ENCODE peak calls at places on chromosomes 5 and 9, in six cellular contexts. I is uterus; B is CD8-positive, alpha-beta memory T cell; X is CD4-positive, alpha-beta memory T cell; M is stomach; F is heart left ventricle. J is an unnamed sample.

GRCh38 chr9:122536138-122536537 is 9.0 kb upstream of the OR1N1 start:
- DNase-seq in I (no peak), B (no peak), X (no peak), M (no peak), F (no peak), J (no peak)

GRCh38 chr5:757931-758697 is 26.4 kb downstream of the ZDHHC11B start:
- DNase-seq in I (peak; percentile 21), B (no peak), X (peak; percentile 48), M (peak; percentile 37), F (peak; percentile 93), J (peak; percentile 36)

GRCh38 chr9:120877276-120878034 is 467 bp upstream of the PHF19 start:
- DNase-seq in I (peak; percentile 78), B (peak; percentile 57), X (peak; percentile 69), M (peak; percentile 57), F (peak; percentile 73), J (peak; percentile 44)

GRCh38 chr9:20447291-20447690 is 175.0 kb downstream of the MLLT3 start:
- DNase-seq in I (no peak), B (no peak), X (no peak), M (no peak), F (no peak), J (no peak)

GRCh38 chr5:132233811-132234683 is 6.4 kb upstream of the P4HA2 start:
- DNase-seq in I (peak; percentile 5), B (no peak), X (no peak), M (no peak), F (no peak), J (no peak)

GRCh38 chr9:113737414-113738271 is 138.5 kb upstream of the ZNF618 start:
- DNase-seq in I (peak; percentile 23), B (no peak), X (no peak), M (peak; percentile 63), F (no peak), J (no peak)

GRCh38 chr5:64838803-64839202 is 70.1 kb downstream of the CWC27 start:
- DNase-seq in I (no peak), B (no peak), X (no peak), M (no peak), F (no peak), J (no peak)

GRCh38 chr9:18689881-18690280 is 215.9 kb downstream of the ADAMTSL1 start:
- DNase-seq in I (no peak), B (no peak), X (no peak), M (no peak), F (no peak), J (no peak)

DNA sequence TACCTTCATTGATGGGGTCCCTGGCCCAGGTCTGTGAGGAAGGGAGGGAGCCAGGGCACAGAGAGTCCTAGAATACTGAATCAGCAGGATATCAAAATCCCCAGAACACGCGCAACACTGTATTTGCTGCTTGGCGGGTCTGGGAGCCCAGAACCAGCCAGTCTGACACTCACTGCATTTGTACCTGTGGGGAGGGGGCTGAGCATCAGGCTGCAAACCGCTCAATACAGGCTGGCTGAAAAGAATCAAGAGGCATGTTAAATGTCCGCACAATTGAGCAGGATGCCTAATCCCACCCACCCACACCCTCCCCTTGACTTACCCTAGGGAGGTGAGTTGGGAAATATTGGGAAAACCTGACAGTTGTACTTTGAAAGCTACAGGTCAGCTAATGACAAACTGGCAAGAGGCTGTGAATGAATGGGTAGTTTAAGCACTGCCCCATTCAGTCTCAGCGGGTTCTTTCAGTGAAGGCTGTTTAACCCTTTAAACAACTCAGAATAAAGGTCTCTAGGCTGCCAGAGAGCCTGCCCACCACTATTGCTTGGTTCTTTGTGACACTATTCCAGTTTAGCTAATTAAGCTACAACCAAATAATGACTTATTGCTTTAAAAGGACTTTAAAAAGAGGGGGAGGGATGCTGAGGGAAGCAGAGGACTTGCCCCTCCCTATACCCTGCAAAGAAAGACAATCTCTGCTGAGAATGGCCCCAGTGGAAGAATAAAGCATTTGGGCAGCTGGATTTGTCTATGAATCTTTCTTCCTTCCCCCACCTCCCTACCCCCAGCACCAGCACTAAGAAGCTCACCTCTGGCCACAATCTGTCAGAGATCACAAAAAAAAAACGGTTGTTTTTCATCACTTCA is 5.0 kb downstream of the SPRY4 start:
- DNase-seq in I (no peak), B (no peak), X (no peak), M (no peak), F (no peak), J (no peak)
- H3K27ac ChIP-seq in I (no peak overlapping the region), B (no peak overlapping the region), X (no peak overlapping the region), M (peak overlapping the region; percentile 77), F (peak overlapping the region; percentile 83), J (no peak overlapping the region)

GRCh38 chr9:115643948-115644727 is 509.5 kb upstream of the PAPPA start:
- DNase-seq in I (no peak), B (no peak), X (no peak), M (no peak), F (no peak), J (no peak)
- H3K27ac ChIP-seq in I (no peak overlapping the region), B (no peak overlapping the region), X (no peak overlapping the region), M (no peak overlapping the region), F (no peak overlapping the region), J (no peak overlapping the region)

GRCh38 chr5:56845277-56845676 is 29.9 kb downstream of the MAP3K1 start:
- DNase-seq in I (no peak), B (no peak), X (no peak), M (no peak), F (no peak), J (no peak)
- H3K27ac ChIP-seq in I (no peak overlapping the region), B (no peak overlapping the region), X (no peak overlapping the region), M (no peak overlapping the region), F (no peak overlapping the region), J (no peak overlapping the region)

DNA sequence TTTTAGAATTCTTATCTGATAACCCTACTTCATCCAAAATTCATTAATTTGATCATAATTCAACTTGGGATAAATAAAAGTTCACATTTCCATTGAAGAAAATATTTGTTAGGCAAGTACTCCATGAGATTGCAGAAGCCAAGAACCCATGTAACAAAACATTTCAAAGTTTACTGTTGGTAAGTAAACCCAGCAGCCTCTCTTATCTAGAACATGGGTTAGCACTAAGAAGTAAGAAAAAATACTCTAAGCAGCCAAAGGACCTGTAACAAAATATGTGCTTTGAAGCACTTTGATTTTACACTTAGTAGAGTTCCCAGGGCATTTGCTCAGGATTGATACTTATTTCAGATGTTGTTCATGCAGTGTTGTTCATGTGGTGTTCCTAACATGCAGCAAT is 8.7 kb downstream of the MAP3K1 start:
- DNase-seq in I (no peak), B (no peak), X (no peak), M (no peak), F (no peak), J (no peak)
- H3K27ac ChIP-seq in I (no peak overlapping the region), B (no peak overlapping the region), X (peak overlapping the region; percentile 14), M (no peak overlapping the region), F (no peak overlapping the region), J (no peak overlapping the region)